ENCODE peak calls at places on chromosomes 7 and 10, in four cellular contexts. One of them, this sample, is unnamed.

GRCh38 chr7:17244786-17245185 is 53.7 kb upstream of the AHR start:
- DNase-seq in K562: no peak
- DNase-seq in SK-N-SH: no peak
- DNase-seq in GM12878: no peak
- DNase-seq in this sample: no peak

GRCh38 chr10:95513941-95514392 is 47.2 kb downstream of the SORBS1 start:
- DNase-seq in K562: no peak
- DNase-seq in SK-N-SH: no peak
- DNase-seq in GM12878: no peak
- DNase-seq in this sample: no peak

GRCh38 chr10:91311601-91312000 is 91.1 kb downstream of the PCGF5 start:
- DNase-seq in K562: no peak
- DNase-seq in SK-N-SH: no peak
- DNase-seq in GM12878: no peak
- DNase-seq in this sample: no peak

GRCh38 chr10:905972-906371 is 25.5 kb downstream of the LARP4B start:
- DNase-seq in K562: no peak
- DNase-seq in SK-N-SH: no peak
- DNase-seq in GM12878: no peak
- DNase-seq in this sample: no peak

GRCh38 chr10:5556576-5556975 is 31.8 kb downstream of the CALML3 start:
- DNase-seq in K562: no peak
- DNase-seq in SK-N-SH: no peak
- DNase-seq in GM12878: no peak
- DNase-seq in this sample: no peak

GRCh38 chr10:90461437-90462155 is 396.2 kb downstream of the HTR7 start:
- DNase-seq in K562: no peak
- DNase-seq in SK-N-SH: no peak
- DNase-seq in GM12878: no peak
- DNase-seq in this sample: no peak

GRCh38 chr7:76515999-76516443 is 5.7 kb downstream of the UPK3B start:
- DNase-seq in K562: peak
- DNase-seq in SK-N-SH: peak
- DNase-seq in GM12878: no peak
- DNase-seq in this sample: no peak

GRCh38 chr10:118723467-118723866 is 31.3 kb downstream of the CACUL1 start:
- DNase-seq in K562: no peak
- DNase-seq in SK-N-SH: no peak
- DNase-seq in GM12878: no peak
- DNase-seq in this sample: no peak

GRCh38 chr7:105841866-105842265 is 34.5 kb downstream of the ATXN7L1 start:
- DNase-seq in K562: no peak
- DNase-seq in SK-N-SH: no peak
- DNase-seq in GM12878: no peak
- DNase-seq in this sample: no peak

GRCh38 chr7:55657654-55658053 is 85.4 kb upstream of the VOPP1 start:
- DNase-seq in K562: no peak
- DNase-seq in SK-N-SH: no peak
- DNase-seq in GM12878: peak
- DNase-seq in this sample: no peak

GRCh38 chr7:41869091-41869490 is 166.2 kb upstream of the INHBA start:
- DNase-seq in K562: no peak
- DNase-seq in SK-N-SH: no peak
- DNase-seq in GM12878: no peak
- DNase-seq in this sample: no peak

GRCh38 chr10:85152488-85152887 is 824.1 kb downstream of the CCSER2 start:
- DNase-seq in K562: no peak
- DNase-seq in SK-N-SH: no peak
- DNase-seq in GM12878: no peak
- DNase-seq in this sample: no peak

GRCh38 chr10:79196470-79197461 is 128.0 kb downstream of the ZMIZ1 start:
- DNase-seq in K562: peak
- DNase-seq in SK-N-SH: peak
- DNase-seq in GM12878: no peak
- DNase-seq in this sample: peak

GRCh38 chr10:119539359-119539651 is 3.2 kb downstream of the RGS10 start:
- DNase-seq in K562: no peak
- DNase-seq in SK-N-SH: no peak
- DNase-seq in GM12878: no peak
- DNase-seq in this sample: peak

GRCh38 chr7:114708646-114709045 is 213.2 kb upstream of the MDFIC start:
- DNase-seq in K562: no peak
- DNase-seq in SK-N-SH: no peak
- DNase-seq in GM12878: no peak
- DNase-seq in this sample: no peak

DNA sequence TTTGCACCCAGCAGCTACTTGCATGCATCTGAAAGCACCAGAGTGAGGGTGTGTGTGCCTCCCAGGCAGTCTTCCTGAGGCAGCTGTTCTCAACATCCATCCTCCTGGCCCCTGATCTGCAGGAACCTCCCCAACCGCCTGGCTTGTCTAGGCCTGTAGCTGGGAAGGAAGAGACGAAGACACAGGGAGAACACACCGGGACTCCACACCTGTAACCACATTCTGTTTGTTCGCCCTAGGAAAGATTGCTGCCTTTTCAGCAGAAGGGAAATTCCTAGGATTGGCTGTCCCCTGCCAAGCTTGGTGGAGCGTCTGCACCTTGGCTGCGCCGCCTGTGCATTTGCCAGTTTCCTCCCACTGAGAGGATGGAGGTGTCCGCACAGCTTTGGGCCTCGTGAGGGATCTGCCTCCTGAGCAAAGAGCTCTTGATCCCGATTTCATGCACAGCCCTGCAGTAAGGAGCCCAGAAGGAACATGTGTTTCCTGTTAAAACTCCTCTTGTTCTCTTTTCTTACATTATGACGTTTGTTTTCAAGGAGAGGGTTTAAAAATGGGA is 154.6 kb downstream of the TPST1 start:
- DNase-seq in K562: no peak
- DNase-seq in SK-N-SH: peak
- DNase-seq in GM12878: no peak
- DNase-seq in this sample: no peak
- TF ChIP-seq JUND in K562: no peak
- TF ChIP-seq JUND in SK-N-SH: no peak
- TF ChIP-seq JUND in GM12878: no peak
- TF ChIP-seq JUND in this sample: no peak

DNA sequence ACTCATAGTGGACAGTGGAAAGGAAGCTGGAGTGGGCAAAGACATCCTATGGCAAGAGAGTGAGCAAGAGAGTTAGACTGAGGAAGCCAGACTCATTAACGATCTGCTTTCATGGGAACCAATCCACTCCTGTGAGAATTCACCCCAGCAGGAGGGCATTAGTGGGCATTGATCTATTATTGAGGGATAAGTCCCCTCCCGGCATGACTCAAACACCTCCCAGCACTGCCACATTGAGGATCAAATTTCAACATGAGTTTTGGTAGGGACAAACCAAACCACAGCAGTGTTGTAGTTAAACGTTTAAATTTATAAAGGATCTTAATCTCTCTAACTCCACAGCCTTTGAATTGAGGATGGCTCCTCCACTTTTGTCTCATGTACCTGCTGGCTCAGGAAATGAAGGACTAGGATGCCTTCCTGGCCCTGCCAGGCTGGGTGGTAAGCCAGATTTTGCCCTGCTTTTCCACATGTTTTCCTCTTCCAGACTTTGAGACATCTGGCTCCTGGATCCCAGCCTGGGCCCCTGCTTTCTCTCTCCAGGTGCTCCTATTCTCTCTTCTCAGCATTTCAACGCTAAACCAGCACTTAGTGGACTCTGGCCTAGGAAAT is 96.4 kb upstream of the PIP4K2A start:
- DNase-seq in K562: no peak
- DNase-seq in SK-N-SH: no peak
- DNase-seq in GM12878: no peak
- DNase-seq in this sample: no peak
- TF ChIP-seq JUND in K562: no peak
- TF ChIP-seq JUND in SK-N-SH: no peak
- TF ChIP-seq JUND in GM12878: no peak
- TF ChIP-seq JUND in this sample: no peak

GRCh38 chr7:120856621-120857352 is 1.2 kb downstream of the TSPAN12 start:
- DNase-seq in K562: peak
- DNase-seq in SK-N-SH: peak
- DNase-seq in GM12878: peak
- DNase-seq in this sample: peak

GRCh38 chr7:120856198-120856597 is 1.7 kb downstream of the TSPAN12 start:
- DNase-seq in K562: no peak
- DNase-seq in SK-N-SH: no peak
- DNase-seq in GM12878: no peak
- DNase-seq in this sample: no peak

GRCh38 chr7:120860151-120860550 is 2.2 kb upstream of the TSPAN12 start:
- DNase-seq in K562: no peak
- DNase-seq in SK-N-SH: no peak
- DNase-seq in GM12878: no peak
- DNase-seq in this sample: no peak

GRCh38 chr7:120858299-120858636 is 324 bp upstream of the TSPAN12 start:
- DNase-seq in K562: peak
- DNase-seq in SK-N-SH: no peak
- DNase-seq in GM12878: no peak
- DNase-seq in this sample: no peak

GRCh38 chr7:120857558-120858298 is at the start of gene TSPAN12:
- DNase-seq in K562: peak
- DNase-seq in SK-N-SH: peak
- DNase-seq in GM12878: no peak
- DNase-seq in this sample: peak
- TF ChIP-seq JUND in K562: no peak
- TF ChIP-seq JUND in SK-N-SH: no peak
- TF ChIP-seq JUND in GM12878: no peak
- TF ChIP-seq JUND in this sample: no peak

GRCh38 chr7:25564980-25565379 is 336.7 kb upstream of the NPVF start:
- DNase-seq in K562: no peak
- DNase-seq in SK-N-SH: no peak
- DNase-seq in GM12878: no peak
- DNase-seq in this sample: no peak

GRCh38 chr7:25569765-25570164 is 341.5 kb upstream of the NPVF start:
- DNase-seq in K562: no peak
- DNase-seq in SK-N-SH: no peak
- DNase-seq in GM12878: no peak
- DNase-seq in this sample: no peak

GRCh38 chr7:25567430-25567829 is 339.1 kb upstream of the NPVF start:
- DNase-seq in K562: no peak
- DNase-seq in SK-N-SH: no peak
- DNase-seq in GM12878: no peak
- DNase-seq in this sample: no peak

GRCh38 chr7:25565949-25566348 is 337.7 kb upstream of the NPVF start:
- DNase-seq in K562: peak
- DNase-seq in SK-N-SH: peak
- DNase-seq in GM12878: no peak
- DNase-seq in this sample: peak
- TF ChIP-seq JUND in K562: peak
- TF ChIP-seq JUND in SK-N-SH: no peak
- TF ChIP-seq JUND in GM12878: no peak
- TF ChIP-seq JUND in this sample: no peak

GRCh38 chr7:27640914-27641570 is 21.6 kb downstream of the HIBADH start:
- DNase-seq in K562: no peak
- DNase-seq in SK-N-SH: no peak
- DNase-seq in GM12878: no peak
- DNase-seq in this sample: no peak
- TF ChIP-seq JUND in K562: no peak
- TF ChIP-seq JUND in SK-N-SH: peak
- TF ChIP-seq JUND in GM12878: no peak
- TF ChIP-seq JUND in this sample: no peak

This sample was measured in T47D.